ENCODE peak calls at places on chromosomes 16 and 17, in seven cellular contexts. G is IMR-90, J is neuronal stem cell, Q is mesendoderm, X is H9, C is trophoblast cell, S is H1. P is an unnamed sample.

GRCh38 chr17:79835953-79836951 is 3.0 kb downstream of the CBX4 start:
- DNase-seq in G (peak; percentile 19), J (no peak), Q (peak; percentile 99), X (peak; percentile 100), C (peak; percentile 62), S (peak; percentile 95), P (peak; percentile 61)

GRCh38 chr16:53726625-53727024 is 22.7 kb downstream of the FTO start:
- DNase-seq in G (peak; percentile 23), J (peak; percentile 29), Q (no peak), X (no peak), C (peak; percentile 52), S (no peak), P (peak; percentile 31)

GRCh38 chr17:77840156-77840555 is 118.3 kb upstream of the TNRC6C start:
- DNase-seq in G (peak; percentile 39), J (no peak), Q (no peak), X (no peak), C (no peak), S (no peak), P (no peak)

GRCh38 chr16:30053376-30054015 is 12.1 kb upstream of the ALDOA start:
- DNase-seq in G (peak; percentile 57), J (no peak), Q (peak; percentile 86), X (no peak), C (peak; percentile 73), S (no peak), P (peak; percentile 62)

GRCh38 chr17:28178800-28179199 is 136.3 kb downstream of the NLK start:
- DNase-seq in G (no peak), J (no peak), Q (no peak), X (no peak), C (no peak), S (no peak), P (no peak)

GRCh38 chr17:82019905-82020873 is 2.5 kb downstream of the CENPX start:
- DNase-seq in G (peak; percentile 21), J (peak; percentile 56), Q (peak; percentile 75), X (peak; percentile 92), C (peak; percentile 73), S (peak; percentile 93), P (peak; percentile 56)

GRCh38 chr16:11316331-11317015 is 28.8 kb upstream of the RMI2 start:
- DNase-seq in G (no peak), J (no peak), Q (peak; percentile 94), X (peak; percentile 90), C (peak; percentile 46), S (peak; percentile 71), P (peak; percentile 56)

GRCh38 chr16:29811170-29811895 is 660 bp upstream of the PRRT2 start:
- DNase-seq in G (peak; percentile 98), J (peak; percentile 95), Q (peak; percentile 99), X (peak; percentile 98), C (peak; percentile 97), S (peak; percentile 90), P (peak; percentile 99)

GRCh38 chr16:66175580-66175979 is 190.9 kb upstream of the CDH5 start:
- DNase-seq in G (no peak), J (no peak), Q (no peak), X (no peak), C (no peak), S (no peak), P (no peak)

GRCh38 chr16:16083421-16084156 is 134.2 kb downstream of the ABCC1 start:
- DNase-seq in G (peak; percentile 61), J (no peak), Q (peak; percentile 63), X (no peak), C (no peak), S (no peak), P (peak; percentile 27)

GRCh38 chr17:5584383-5584951 is at the start of gene NLRP1:
- DNase-seq in G (peak; percentile 92), J (no peak), Q (peak; percentile 69), X (peak; percentile 81), C (peak; percentile 41), S (no peak), P (peak; percentile 91)

GRCh38 chr17:4393806-4394205 is 27.3 kb upstream of the UBE2G1 start:
- DNase-seq in G (no peak), J (no peak), Q (no peak), X (no peak), C (no peak), S (no peak), P (no peak)

GRCh38 chr17:41308918-41309359 is at the start of gene KRTAP16-1:
- DNase-seq in G (no peak), J (no peak), Q (no peak), X (no peak), C (no peak), S (no peak), P (no peak)

GRCh38 chr17:71423871-71424546 is 696.8 kb upstream of the SOX9 start:
- DNase-seq in G (peak; percentile 76), J (no peak), Q (peak; percentile 57), X (no peak), C (peak; percentile 18), S (no peak), P (peak; percentile 49)

GRCh38 chr16:49890876-49891275 is 35.0 kb upstream of the ZNF423 start:
- DNase-seq in G (no peak), J (no peak), Q (peak; percentile 88), X (peak; percentile 85), C (no peak), S (peak; percentile 84), P (no peak)

GRCh38 chr16:21584817-21585216 is 14.6 kb upstream of the METTL9 start:
- DNase-seq in G (no peak), J (no peak), Q (no peak), X (no peak), C (no peak), S (no peak), P (no peak)

GRCh38 chr17:82051776-82052637 is at the start of the genes GPS1 and RFNG:
- DNase-seq in G (peak; percentile 16), J (no peak), Q (peak; percentile 53), X (peak; percentile 75), C (peak; percentile 69), S (peak; percentile 86), P (peak; percentile 54)

GRCh38 chr17:68600123-68600880 is 865 bp downstream of the FAM20A start:
- DNase-seq in G (no peak), J (peak; percentile 44), Q (peak; percentile 74), X (peak; percentile 88), C (peak; percentile 40), S (peak; percentile 80), P (peak; percentile 14)

GRCh38 chr17:81173761-81174160 is 7.7 kb upstream of the AATK start:
- DNase-seq in G (no peak), J (no peak), Q (no peak), X (no peak), C (no peak), S (no peak), P (no peak)

GRCh38 chr16:19118938-19119431 is 5.2 kb downstream of the ITPRIPL2 start:
- DNase-seq in G (peak; percentile 95), J (no peak), Q (no peak), X (no peak), C (peak; percentile 85), S (no peak), P (peak; percentile 98)

GRCh38 chr16:75632857-75633256 is 9.8 kb upstream of the ADAT1 start:
- DNase-seq in G (no peak), J (no peak), Q (no peak), X (no peak), C (no peak), S (no peak), P (no peak)

GRCh38 chr17:15334266-15334665 is 7.1 kb downstream of the TEKT3 start:
- DNase-seq in G (no peak), J (no peak), Q (no peak), X (no peak), C (peak; percentile 41), S (no peak), P (peak; percentile 2)

GRCh38 chr17:7001562-7001961 is 5.7 kb downstream of the ALOX12 start:
- DNase-seq in G (no peak), J (no peak), Q (peak; percentile 40), X (peak; percentile 76), C (peak; percentile 40), S (peak; percentile 89), P (no peak)

GRCh38 chr16:74565378-74565777 is 41.5 kb downstream of the GLG1 start:
- DNase-seq in G (no peak), J (no peak), Q (no peak), X (no peak), C (no peak), S (no peak), P (no peak)

GRCh38 chr16:83365166-83365565 is 442.6 kb upstream of the HSBP1 start:
- DNase-seq in G (peak; percentile 7), J (no peak), Q (no peak), X (no peak), C (no peak), S (no peak), P (peak; percentile 18)

GRCh38 chr16:58723109-58723508 is 11.0 kb downstream of the GOT2 start:
- DNase-seq in G (no peak), J (no peak), Q (no peak), X (no peak), C (no peak), S (no peak), P (no peak)
- H2AK5ac ChIP-seq in G (no peak overlapping the region), J (no peak overlapping the region), Q (no peak overlapping the region), X (no peak overlapping the region), C (no peak overlapping the region), S (no peak overlapping the region), P (no peak overlapping the region)

DNA sequence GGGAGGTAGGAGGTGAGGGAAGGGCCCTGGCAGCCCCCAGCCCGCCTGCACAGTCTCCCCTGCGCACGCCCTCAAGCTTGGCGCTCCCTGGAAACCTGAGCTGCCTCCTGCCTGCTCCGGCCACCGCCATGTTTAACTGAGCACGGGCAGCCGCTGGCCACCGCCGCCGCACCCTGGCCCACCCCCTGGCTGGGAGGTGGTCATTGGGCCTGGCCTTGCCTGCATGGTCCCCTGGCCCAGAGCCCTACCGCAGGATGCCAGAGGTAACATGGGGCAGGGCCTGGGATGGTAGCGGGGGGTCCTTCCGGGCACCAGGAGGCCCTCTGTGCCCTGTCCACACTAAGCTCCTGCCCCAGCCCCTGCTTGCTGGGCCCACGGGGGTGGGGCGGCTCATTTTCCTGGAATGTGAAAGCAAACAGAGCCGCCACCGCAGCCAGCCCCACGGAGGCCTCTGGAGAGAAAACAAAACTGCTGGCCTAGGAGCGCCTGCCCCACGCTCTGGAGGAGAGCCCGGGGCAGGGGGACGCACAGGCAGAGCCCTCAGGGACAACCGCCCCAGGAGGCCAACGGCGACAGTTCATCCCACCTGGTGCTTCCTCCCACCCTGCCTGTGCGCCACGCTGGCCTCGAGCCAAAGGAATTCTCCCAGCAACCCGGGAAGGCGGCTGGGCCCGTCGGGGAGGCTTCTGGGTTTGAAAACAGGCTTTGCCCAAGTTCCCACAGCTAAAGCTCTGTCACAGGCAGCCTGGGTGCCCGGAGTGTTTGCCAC is 8.9 kb downstream of the NHERF2 start:
- DNase-seq in G (peak; percentile 77), J (no peak), Q (no peak), X (no peak), C (no peak), S (peak; percentile 51), P (peak; percentile 85)
- H3K4me2 ChIP-seq in G (peak overlapping the region; percentile 70), J (no peak overlapping the region), Q (no peak overlapping the region), X (no peak overlapping the region), C (no peak overlapping the region), S (no peak overlapping the region), P (peak overlapping the region; percentile 49)

DNA sequence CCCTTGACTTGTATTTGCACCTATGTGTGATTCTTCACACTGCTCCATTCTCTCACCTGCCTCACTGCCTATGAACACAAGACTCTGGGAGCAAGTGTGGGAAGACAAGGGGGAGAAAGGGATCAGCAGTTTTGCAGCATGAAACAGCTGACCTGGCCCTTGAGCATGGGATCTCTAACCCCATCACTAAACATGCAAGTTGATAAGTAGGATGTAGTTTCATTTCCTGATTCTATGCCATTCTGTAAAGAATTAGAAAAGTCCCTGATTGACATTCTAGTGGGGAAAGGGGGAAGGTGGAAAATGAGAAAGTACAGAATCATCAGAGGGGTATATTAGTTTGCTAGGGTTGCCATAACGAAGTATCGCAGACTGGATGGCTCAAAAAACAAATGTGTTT is 25.3 kb upstream of the MYOCD start:
- DNase-seq in G (no peak), J (no peak), Q (no peak), X (no peak), C (no peak), S (no peak), P (no peak)
- H2AK5ac ChIP-seq in G (peak overlapping the region; percentile 50), J (no peak overlapping the region), Q (peak overlapping the region; percentile 93), X (no peak overlapping the region), C (no peak overlapping the region), S (no peak overlapping the region), P (no peak overlapping the region)

GRCh38 chr17:48995871-48996695 is 1.1 kb upstream of the IGF2BP1 start:
- DNase-seq in G (no peak), J (peak; percentile 93), Q (peak; percentile 99), X (peak; percentile 95), C (peak; percentile 37), S (peak; percentile 93), P (peak; percentile 79)
- H3K4me2 ChIP-seq in G (peak overlapping the region; percentile 84), J (peak overlapping the region; percentile 76), Q (peak overlapping the region; percentile 88), X (peak overlapping the region; percentile 63), C (peak overlapping the region; percentile 77), S (peak overlapping the region; percentile 88), P (peak overlapping the region; percentile 100)

P was measured in mesenchymal stem cell.